ENCODE peak calls at places on chromosome 3, in five cellular contexts. M, K, W, L and Z are unnamed samples.

GRCh38 chr3:57596495-57597239 is 477 bp downstream of the ARF4 start:
- DNase-seq in M (peak), K (peak), L (no peak), W (peak), Z (peak)

GRCh38 chr3:95289295-95289694 is 1226.4 kb downstream of the NSUN3 start:
- DNase-seq in L (no peak), M (no peak), K (no peak), W (no peak), Z (peak)

GRCh38 chr3:193702967-193703366 is 110.0 kb downstream of the OPA1 start:
- DNase-seq in W (no peak), M (no peak), L (no peak), K (no peak), Z (no peak)

GRCh38 chr3:58425782-58426181 is 7.8 kb downstream of the PDHB start:
- DNase-seq in M (no peak), L (no peak), W (no peak), K (no peak), Z (no peak)

GRCh38 chr3:42590989-42591756 is 513 bp downstream of the SS18L2 start:
- DNase-seq in L (no peak), K (no peak), W (no peak), M (no peak), Z (no peak)

GRCh38 chr3:683770-684169 is 409.1 kb upstream of the CNTN6 start:
- DNase-seq in W (no peak), K (no peak), L (no peak), M (no peak), Z (no peak)

GRCh38 chr3:99966657-99967420 is 147.5 kb downstream of the FILIP1L start:
- DNase-seq in W (no peak), K (no peak), M (no peak), L (no peak), Z (no peak)

GRCh38 chr3:71185733-71186455 is 397.6 kb downstream of the FOXP1 start:
- DNase-seq in K (no peak), M (no peak), L (no peak), W (no peak), Z (peak)

GRCh38 chr3:109336272-109336957 is 931 bp downstream of the DPPA4 start:
- DNase-seq in M (no peak), K (no peak), L (no peak), W (no peak), Z (no peak)

GRCh38 chr3:185797108-185797881 is 27.5 kb downstream of the IGF2BP2 start:
- DNase-seq in W (no peak), K (no peak), M (no peak), L (no peak), Z (peak)

GRCh38 chr3:72306800-72307341 is 521.9 kb upstream of the PROK2 start:
- DNase-seq in W (no peak), L (peak), K (no peak), M (peak), Z (no peak)

GRCh38 chr3:190941694-190942280 is 79.3 kb upstream of the GMNC start:
- DNase-seq in K (no peak), L (no peak), M (no peak), W (no peak), Z (no peak)

GRCh38 chr3:139941580-139941979 is 6.6 kb downstream of the CLSTN2 start:
- DNase-seq in W (no peak), L (no peak), M (no peak), K (no peak), Z (no peak)

GRCh38 chr3:196553551-196553950 is 14.8 kb downstream of the WDR53 start:
- DNase-seq in W (no peak), L (no peak), K (no peak), M (no peak), Z (no peak)

GRCh38 chr3:37694236-37694635 is 167.4 kb upstream of the CTDSPL start:
- DNase-seq in W (no peak), M (no peak), L (no peak), K (no peak), Z (no peak)

GRCh38 chr3:17741621-17742091 is 775 bp downstream of the TBC1D5 start:
- DNase-seq in L (no peak), W (no peak), M (no peak), K (no peak), Z (peak)

GRCh38 chr3:78889345-78889744 is 878.5 kb downstream of the ROBO1 start:
- DNase-seq in K (no peak), L (no peak), W (no peak), M (no peak), Z (no peak)

GRCh38 chr3:8436667-8437287 is 64.8 kb upstream of the LMCD1 start:
- DNase-seq in K (no peak), M (no peak), L (no peak), W (no peak), Z (no peak)

GRCh38 chr3:61687663-61688306 is 126.4 kb downstream of the PTPRG start:
- DNase-seq in K (no peak), W (no peak), L (no peak), M (no peak), Z (no peak)

GRCh38 chr3:190807719-190808375 is 54.6 kb downstream of the GMNC start:
- DNase-seq in M (peak), W (no peak), K (peak), L (peak), Z (no peak)

GRCh38 chr3:8482960-8483665 is 18.5 kb upstream of the LMCD1 start:
- DNase-seq in M (no peak), L (no peak), W (no peak), K (peak), Z (peak)

GRCh38 chr3:117483839-117484238 is 774.3 kb downstream of the TUSC7 start:
- DNase-seq in W (no peak), M (no peak), K (no peak), L (no peak), Z (no peak)

GRCh38 chr3:149845570-149846244 is 32.7 kb downstream of the RNF13 start:
- DNase-seq in M (no peak), W (no peak), K (no peak), L (no peak), Z (no peak)